ENCODE peak calls at places on chromosomes 16 and 17, in five cellular contexts. I is T follicular helper cell; V is GM19239; Q is fibroblast of villous mesenchyme; B is activated CD4-positive, alpha-beta T cell treated with anti-CD3 and anti-CD28 coated beads for 24 hours. G is an unnamed sample.

GRCh38 chr16:74903882-74904678 is 80.8 kb downstream of the WDR59 start:
- DNase-seq in I (no peak), V (no peak), Q (no peak), B (no peak), G (no peak)

GRCh38 chr17:39601758-39602532 is 5.8 kb downstream of the NEUROD2 start:
- DNase-seq in I (no peak), V (no peak), Q (no peak), B (no peak), G (no peak)

GRCh38 chr17:12995896-12996295 is 21.9 kb downstream of the ELAC2 start:
- DNase-seq in I (no peak), V (no peak), Q (no peak), B (no peak), G (no peak)

GRCh38 chr16:72474511-72475123 is 302.7 kb upstream of the PMFBP1 start:
- DNase-seq in I (no peak), V (no peak), Q (peak), B (no peak), G (peak)

GRCh38 chr17:68196394-68197090 is 51.3 kb upstream of the AMZ2 start:
- DNase-seq in I (no peak), V (no peak), Q (no peak), B (no peak), G (no peak)

GRCh38 chr16:86584726-86585721 is 6.7 kb downstream of the FOXL1 start:
- DNase-seq in I (no peak), V (no peak), Q (peak), B (no peak), G (no peak)

GRCh38 chr17:47727704-47728036 is 5.4 kb upstream of the TBX21 start:
- DNase-seq in I (no peak), V (no peak), Q (no peak), B (no peak), G (no peak)

GRCh38 chr17:30720013-30720471 is 104.5 kb downstream of the CRLF3 start:
- DNase-seq in I (no peak), V (no peak), Q (no peak), B (no peak), G (no peak)

GRCh38 chr17:411416-412120 is 59.0 kb upstream of the RPH3AL start:
- DNase-seq in I (no peak), V (no peak), Q (no peak), B (no peak), G (no peak)

GRCh38 chr16:19085679-19086200 is 18.3 kb downstream of the COQ7 start:
- DNase-seq in I (no peak), V (no peak), Q (peak), B (no peak), G (peak)

G was measured in foreskin fibroblast.